ENCODE peak calls at places on chromosomes 1 and 21, in seven cellular contexts. B is prostate gland; H is PC-3; T is psoas muscle; Y is PC-9; W is effector memory CD4-positive, alpha-beta T cell; C is mucosa of descending colon. U is an unnamed sample. For H3K4me1, the result is how much of the 10 kb centered on the place peaks cover.

GRCh38 chr21:17514124-17514481 is 1.3 kb downstream of the CXADR start:
- DNase-seq in B (peak), H (peak), T (no peak), Y (peak), W (no peak), C (no peak), U (no peak)

GRCh38 chr1:26626994-26627393 is 68.8 kb upstream of the ARID1A start:
- DNase-seq in B (no peak), H (no peak), T (no peak), Y (no peak), W (no peak), C (no peak), U (no peak)

GRCh38 chr1:244436336-244437102 is 15.2 kb downstream of the ADSS2 start:
- DNase-seq in B (no peak), H (peak), T (no peak), Y (no peak), W (no peak), C (no peak), U (no peak)

GRCh38 chr1:2233997-2234761 is 6.1 kb downstream of the SKI start:
- DNase-seq in B (peak), H (peak), T (peak), Y (peak), W (peak), C (peak), U (peak)

GRCh38 chr21:29320021-29320420 is 21.3 kb downstream of the BACH1 start:
- DNase-seq in B (no peak), H (no peak), T (no peak), Y (no peak), W (no peak), C (no peak), U (no peak)

GRCh38 chr1:47655521-47656300 is 217.9 kb downstream of the FOXD2 start:
- DNase-seq in B (no peak), H (no peak), T (no peak), Y (no peak), W (no peak), C (no peak), U (no peak)

GRCh38 chr1:186957339-186957738 is 128.6 kb downstream of the PLA2G4A start:
- DNase-seq in B (no peak), H (no peak), T (peak), Y (no peak), W (no peak), C (no peak), U (no peak)

GRCh38 chr21:44709426-44710293 is 1.7 kb downstream of the TSPEAR start:
- DNase-seq in B (no peak), H (peak), T (no peak), Y (no peak), W (no peak), C (no peak), U (peak)

GRCh38 chr1:160716013-160716412 is 4.4 kb upstream of the CD48 start:
- DNase-seq in B (no peak), H (no peak), T (no peak), Y (no peak), W (no peak), C (no peak), U (no peak)
- H3K4me1 ChIP-seq in B (under half), H (under half), T (under half), Y (under half), W (under half), C (under half), U (under half)

DNA sequence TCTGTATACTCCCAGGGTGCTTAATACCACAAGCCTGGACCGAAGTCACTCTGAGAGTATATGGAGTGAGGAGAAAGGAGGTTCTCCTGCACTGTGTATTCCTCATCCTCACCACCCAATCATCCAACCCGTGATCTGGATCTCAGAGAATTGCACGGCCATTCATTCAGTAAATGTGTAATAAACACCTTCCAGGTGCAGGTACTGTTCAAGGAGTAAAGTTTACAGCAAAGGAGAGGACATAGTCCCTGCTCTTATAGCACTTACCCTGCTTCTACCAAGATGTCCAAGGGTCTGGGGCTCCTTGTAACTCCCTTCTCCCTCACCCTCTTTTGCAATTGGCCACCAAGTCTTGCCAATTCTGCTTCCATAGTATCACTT is 139.2 kb upstream of the JUN start:
- DNase-seq in B (no peak), H (no peak), T (no peak), Y (no peak), W (no peak), C (no peak), U (no peak)
- H3K4me1 ChIP-seq in B (under half), H (under half), T (under half), Y (under half), W (under half), C (under half), U (under half)

GRCh38 chr1:88284066-88284465 is 400.0 kb upstream of the PKN2 start:
- DNase-seq in B (no peak), H (peak), T (no peak), Y (no peak), W (no peak), C (no peak), U (no peak)

GRCh38 chr1:88288571-88288970 is 395.5 kb upstream of the PKN2 start:
- DNase-seq in B (no peak), H (no peak), T (no peak), Y (no peak), W (no peak), C (no peak), U (no peak)

GRCh38 chr1:88286716-88287115 is 397.4 kb upstream of the PKN2 start:
- DNase-seq in B (no peak), H (no peak), T (no peak), Y (no peak), W (no peak), C (no peak), U (no peak)

GRCh38 chr1:88289703-88290102 is 394.4 kb upstream of the PKN2 start:
- DNase-seq in B (no peak), H (no peak), T (no peak), Y (no peak), W (no peak), C (no peak), U (no peak)

DNA sequence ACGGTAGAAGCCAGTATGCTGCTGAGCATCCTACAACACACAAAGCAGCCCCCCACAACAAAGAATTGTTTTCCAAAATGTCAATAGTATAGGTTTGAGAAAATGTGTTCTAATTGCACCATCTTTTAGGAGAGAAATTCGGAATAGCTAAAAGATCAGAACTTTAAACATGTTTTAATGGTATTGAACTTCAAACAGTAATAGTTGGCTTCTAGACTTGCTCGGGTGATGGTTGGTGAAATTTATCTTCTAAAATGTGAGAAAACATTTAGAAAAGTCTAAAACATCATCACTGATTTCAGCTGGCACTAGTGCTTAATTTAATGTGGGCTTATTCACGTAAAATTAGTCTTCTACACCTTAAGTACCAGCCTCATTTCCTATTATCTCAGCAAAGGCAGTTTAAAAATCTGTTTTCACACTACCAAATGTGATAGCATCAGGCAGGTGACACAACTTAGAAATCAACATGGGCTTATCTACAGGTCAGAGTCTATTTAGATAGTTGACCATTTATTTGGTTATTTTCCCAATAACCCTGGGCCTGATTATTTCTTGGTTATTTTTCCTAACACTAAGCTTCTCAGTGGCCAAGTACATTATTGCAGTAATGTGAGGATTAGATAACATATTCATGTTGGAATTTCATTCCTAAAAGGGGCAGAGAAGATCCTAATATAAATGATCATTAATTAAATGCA is 399.3 kb upstream of the PKN2 start:
- DNase-seq in B (no peak), H (no peak), T (no peak), Y (no peak), W (no peak), C (no peak), U (no peak)
- H3K4me1 ChIP-seq in B (under half), H (under half), T (under half), Y (under half), W (under half), C (under half), U (under half)

DNA sequence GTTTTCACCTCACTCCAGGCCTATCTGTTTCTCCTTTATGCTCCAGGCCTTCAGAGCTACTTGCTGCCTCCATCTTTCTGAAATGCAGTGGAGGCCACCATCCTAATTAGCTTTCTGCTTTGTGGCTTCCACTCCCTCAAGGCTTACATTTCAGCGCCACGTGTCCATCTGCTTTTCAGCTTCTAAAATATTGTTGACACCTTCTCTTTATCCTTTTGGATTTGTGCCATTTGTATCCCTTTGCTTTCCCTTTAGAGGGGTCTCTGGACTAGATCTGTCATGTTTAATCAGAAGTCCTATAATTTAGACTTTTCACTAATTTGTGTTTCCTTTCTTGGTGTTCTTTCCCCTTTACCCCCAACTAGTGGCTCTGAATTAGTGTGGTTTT is 145.6 kb downstream of the DHRS3 start:
- DNase-seq in B (no peak), H (no peak), T (no peak), Y (no peak), W (no peak), C (no peak), U (no peak)
- H3K4me1 ChIP-seq in B (under half), H (under half), T (half or more), Y (under half), W (under half), C (under half), U (under half)

DNA sequence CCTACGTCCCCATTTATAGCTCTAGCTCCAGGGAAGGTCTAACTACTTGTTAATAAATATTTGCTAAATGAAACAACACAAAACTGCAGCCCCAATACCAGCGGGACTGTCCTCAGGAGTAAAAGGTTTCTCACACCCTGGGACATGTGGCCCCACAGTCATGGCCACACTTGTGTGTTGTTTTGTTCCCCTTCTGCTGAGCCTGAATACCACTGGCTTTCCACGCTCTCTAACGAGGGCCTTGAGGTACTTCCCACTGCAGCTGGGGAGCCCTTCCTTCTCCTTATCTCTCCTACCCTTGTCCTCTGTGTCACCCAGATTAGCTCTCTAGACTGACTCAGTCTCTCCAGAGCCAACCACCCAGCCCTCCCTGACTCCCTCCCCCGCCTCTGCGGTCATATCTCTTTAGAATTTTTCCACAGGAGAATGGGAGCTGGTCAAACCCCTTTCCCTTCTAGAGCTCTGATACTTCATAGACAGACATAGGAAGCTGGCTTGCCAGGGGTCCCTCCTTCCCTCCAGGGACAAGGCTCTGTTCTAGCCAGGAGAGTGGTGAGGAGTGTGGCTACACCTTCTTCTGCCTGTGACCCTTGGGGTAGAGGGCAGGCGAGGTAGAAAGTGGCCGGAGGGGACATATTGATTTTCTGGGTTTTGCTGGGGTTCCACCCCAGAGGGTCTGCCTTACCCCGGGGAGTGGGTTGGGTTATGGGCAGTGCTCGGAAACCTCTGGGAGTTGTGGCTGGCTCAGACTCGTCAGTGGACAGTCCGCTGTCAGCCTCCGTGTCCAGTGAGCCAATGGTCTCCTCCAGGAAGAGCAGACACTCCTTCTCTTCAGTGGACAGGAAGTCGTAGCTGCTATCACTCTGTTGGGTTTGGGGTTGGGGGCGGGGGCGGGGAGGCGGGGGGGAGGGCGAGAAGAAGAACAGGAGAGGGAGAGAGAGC is 8.1 kb downstream of the C1orf116 start:
- DNase-seq in B (no peak), H (no peak), T (no peak), Y (peak), W (no peak), C (no peak), U (no peak)
- H3K4me1 ChIP-seq in B (under half), H (half or more), T (under half), Y (half or more), W (under half), C (under half), U (half or more)

GRCh38 chr21:42937960-42938580 is 12.6 kb upstream of the ERVH48-1 start:
- DNase-seq in B (no peak), H (no peak), T (no peak), Y (no peak), W (no peak), C (no peak), U (no peak)
- H3K4me1 ChIP-seq in B (under half), H (under half), T (under half), Y (under half), W (under half), C (under half), U (under half)

DNA sequence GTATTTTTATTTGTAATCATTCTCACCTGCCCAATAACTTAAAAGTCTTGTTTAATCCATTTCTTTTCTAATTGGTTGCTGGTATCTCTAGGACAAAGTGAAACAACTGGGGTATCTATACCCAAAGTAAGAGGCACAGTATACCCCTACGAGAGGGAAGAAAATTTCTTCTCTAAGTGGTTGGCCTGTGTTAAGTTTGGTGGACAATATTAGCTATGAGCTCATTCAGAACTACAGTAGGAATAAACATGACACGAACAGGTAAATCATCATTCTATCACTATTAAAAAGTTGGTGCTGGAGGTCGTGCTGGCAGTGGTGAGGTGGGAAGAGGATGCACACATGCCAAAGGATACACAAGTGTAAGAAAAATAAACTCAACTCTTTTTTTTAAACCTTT is 99.6 kb downstream of the ZNF644 start:
- DNase-seq in B (no peak), H (no peak), T (no peak), Y (no peak), W (no peak), C (no peak), U (no peak)
- H3K4me1 ChIP-seq in B (under half), H (under half), T (half or more), Y (under half), W (under half), C (under half), U (under half)